ENCODE peak calls at places on chromosome 4, in five cellular contexts. B is head of caudate nucleus, J is adipocyte, S is GM23248, D is HS-5. N is an unnamed sample.

GRCh38 chr4:54746228-54746627 is 88.5 kb downstream of the KIT start:
- DNase-seq in B (no peak), J (no peak), S (peak), D (no peak), N (no peak)

GRCh38 chr4:54277691-54278090 is 48.6 kb downstream of the PDGFRA start:
- DNase-seq in B (no peak), J (peak), S (peak), D (peak), N (peak)

GRCh38 chr4:137572163-137572562 is 39.9 kb upstream of the PCDH18 start:
- DNase-seq in B (no peak), J (no peak), S (no peak), D (no peak), N (no peak)

GRCh38 chr4:106502106-106502699 is 133.6 kb upstream of the GIMD1 start:
- DNase-seq in B (peak), J (peak), S (peak), D (no peak), N (peak)

GRCh38 chr4:75432683-75433082 is 81.5 kb downstream of the RCHY1 start:
- DNase-seq in B (no peak), J (peak), S (peak), D (no peak), N (no peak)

GRCh38 chr4:41359069-41359769 is 102.5 kb downstream of the UCHL1 start:
- DNase-seq in B (peak), J (no peak), S (no peak), D (no peak), N (no peak)

GRCh38 chr4:8817813-8818062 is 53.9 kb downstream of the HMX1 start:
- DNase-seq in B (peak), J (no peak), S (no peak), D (no peak), N (no peak)

GRCh38 chr4:141654098-141654497 is 17.7 kb downstream of the IL15 start:
- DNase-seq in B (no peak), J (peak), S (peak), D (no peak), N (no peak)

GRCh38 chr4:4362991-4363697 is 23.8 kb upstream of the NSG1 start:
- DNase-seq in B (no peak), J (peak), S (peak), D (no peak), N (no peak)

GRCh38 chr4:173014113-173014558 is 154.5 kb upstream of the GALNT7 start:
- DNase-seq in B (no peak), J (peak), S (peak), D (no peak), N (no peak)

N was measured in retinal pigment epithelial cell.